ENCODE peak calls at places on chromosomes 12 and 14, in nine cellular contexts. One of them, this sample, is unnamed.

GRCh38 chr12:118398878-118399277 is 22.5 kb downstream of the SUDS3 start:
- DNase-seq in RWPE1: no peak
- DNase-seq in GM04504: no peak
- DNase-seq in HS-5: no peak
- DNase-seq in T follicular helper cell: no peak
- DNase-seq in fibroblast of pulmonary artery: no peak
- DNase-seq in tibial artery: no peak
- DNase-seq in C1 segment of cervical spinal cord: no peak
- DNase-seq in fibroblast of mammary gland: peak
- DNase-seq in this sample: no peak

GRCh38 chr12:95548539-95549391 is 2.5 kb downstream of the USP44 start:
- DNase-seq in T follicular helper cell: peak
- DNase-seq in GM04504: no peak
- DNase-seq in tibial artery: no peak
- DNase-seq in fibroblast of pulmonary artery: no peak
- DNase-seq in fibroblast of mammary gland: no peak
- DNase-seq in C1 segment of cervical spinal cord: peak
- DNase-seq in RWPE1: peak
- DNase-seq in HS-5: no peak
- DNase-seq in this sample: no peak

GRCh38 chr12:1529862-1530591 is 64.4 kb downstream of the FBXL14 start:
- DNase-seq in RWPE1: no peak
- DNase-seq in fibroblast of pulmonary artery: no peak
- DNase-seq in HS-5: no peak
- DNase-seq in tibial artery: no peak
- DNase-seq in T follicular helper cell: no peak
- DNase-seq in GM04504: no peak
- DNase-seq in fibroblast of mammary gland: no peak
- DNase-seq in C1 segment of cervical spinal cord: no peak
- DNase-seq in this sample: no peak

GRCh38 chr14:79056879-79057278 is 886.7 kb downstream of the NRXN3 start:
- DNase-seq in fibroblast of pulmonary artery: peak
- DNase-seq in RWPE1: no peak
- DNase-seq in tibial artery: no peak
- DNase-seq in C1 segment of cervical spinal cord: no peak
- DNase-seq in GM04504: peak
- DNase-seq in fibroblast of mammary gland: no peak
- DNase-seq in T follicular helper cell: no peak
- DNase-seq in HS-5: peak
- DNase-seq in this sample: no peak

GRCh38 chr14:63204407-63205280 is at the start of gene RHOJ:
- DNase-seq in fibroblast of pulmonary artery: peak
- DNase-seq in GM04504: no peak
- DNase-seq in tibial artery: peak
- DNase-seq in RWPE1: no peak
- DNase-seq in fibroblast of mammary gland: peak
- DNase-seq in T follicular helper cell: no peak
- DNase-seq in C1 segment of cervical spinal cord: peak
- DNase-seq in HS-5: no peak
- DNase-seq in this sample: no peak

GRCh38 chr14:103755060-103755459 is 39.5 kb downstream of the ZFYVE21 start:
- DNase-seq in tibial artery: no peak
- DNase-seq in fibroblast of pulmonary artery: no peak
- DNase-seq in GM04504: no peak
- DNase-seq in RWPE1: no peak
- DNase-seq in T follicular helper cell: no peak
- DNase-seq in C1 segment of cervical spinal cord: no peak
- DNase-seq in fibroblast of mammary gland: no peak
- DNase-seq in HS-5: no peak
- DNase-seq in this sample: no peak

GRCh38 chr12:124551268-124552144 is 15.9 kb downstream of the NCOR2 start:
- DNase-seq in tibial artery: peak
- DNase-seq in HS-5: no peak
- DNase-seq in T follicular helper cell: no peak
- DNase-seq in GM04504: no peak
- DNase-seq in RWPE1: peak
- DNase-seq in C1 segment of cervical spinal cord: peak
- DNase-seq in fibroblast of mammary gland: no peak
- DNase-seq in fibroblast of pulmonary artery: no peak
- DNase-seq in this sample: no peak

GRCh38 chr12:94098466-94098865 is 49.9 kb upstream of the PLXNC1 start:
- DNase-seq in C1 segment of cervical spinal cord: no peak
- DNase-seq in HS-5: no peak
- DNase-seq in GM04504: no peak
- DNase-seq in RWPE1: peak
- DNase-seq in tibial artery: no peak
- DNase-seq in fibroblast of pulmonary artery: peak
- DNase-seq in T follicular helper cell: no peak
- DNase-seq in fibroblast of mammary gland: peak
- DNase-seq in this sample: peak

GRCh38 chr14:77302926-77303325 is 17.8 kb downstream of the POMT2 start:
- DNase-seq in T follicular helper cell: no peak
- DNase-seq in HS-5: no peak
- DNase-seq in tibial artery: no peak
- DNase-seq in C1 segment of cervical spinal cord: no peak
- DNase-seq in RWPE1: peak
- DNase-seq in GM04504: peak
- DNase-seq in fibroblast of mammary gland: peak
- DNase-seq in fibroblast of pulmonary artery: peak
- DNase-seq in this sample: peak

GRCh38 chr14:99654235-99655000 is 9.5 kb downstream of the HHIPL1 start:
- DNase-seq in T follicular helper cell: no peak
- DNase-seq in tibial artery: peak
- DNase-seq in RWPE1: peak
- DNase-seq in HS-5: no peak
- DNase-seq in fibroblast of mammary gland: peak
- DNase-seq in GM04504: peak
- DNase-seq in fibroblast of pulmonary artery: peak
- DNase-seq in C1 segment of cervical spinal cord: no peak
- DNase-seq in this sample: peak

GRCh38 chr14:71290301-71290700 is 383.0 kb downstream of the PCNX1 start:
- DNase-seq in RWPE1: no peak
- DNase-seq in GM04504: no peak
- DNase-seq in C1 segment of cervical spinal cord: no peak
- DNase-seq in fibroblast of mammary gland: no peak
- DNase-seq in tibial artery: no peak
- DNase-seq in HS-5: no peak
- DNase-seq in T follicular helper cell: no peak
- DNase-seq in fibroblast of pulmonary artery: no peak
- DNase-seq in this sample: no peak

GRCh38 chr12:51839310-51839943 is 9.1 kb downstream of the FIGNL2 start:
- DNase-seq in fibroblast of pulmonary artery: no peak
- DNase-seq in HS-5: no peak
- DNase-seq in fibroblast of mammary gland: no peak
- DNase-seq in T follicular helper cell: no peak
- DNase-seq in RWPE1: no peak
- DNase-seq in C1 segment of cervical spinal cord: no peak
- DNase-seq in GM04504: no peak
- DNase-seq in tibial artery: no peak
- DNase-seq in this sample: no peak

GRCh38 chr12:48954781-48955501 is 2.3 kb downstream of the ARF3 start:
- DNase-seq in fibroblast of pulmonary artery: no peak
- DNase-seq in GM04504: no peak
- DNase-seq in fibroblast of mammary gland: no peak
- DNase-seq in HS-5: no peak
- DNase-seq in RWPE1: no peak
- DNase-seq in C1 segment of cervical spinal cord: no peak
- DNase-seq in T follicular helper cell: no peak
- DNase-seq in tibial artery: no peak
- DNase-seq in this sample: no peak

GRCh38 chr12:51890511-51891171 is 2.7 kb downstream of the ANKRD33 start:
- DNase-seq in fibroblast of pulmonary artery: no peak
- DNase-seq in C1 segment of cervical spinal cord: no peak
- DNase-seq in HS-5: no peak
- DNase-seq in tibial artery: no peak
- DNase-seq in T follicular helper cell: no peak
- DNase-seq in RWPE1: no peak
- DNase-seq in GM04504: no peak
- DNase-seq in fibroblast of mammary gland: no peak
- DNase-seq in this sample: no peak

GRCh38 chr12:121175383-121176119 is 34.4 kb upstream of the P2RX4 start:
- DNase-seq in fibroblast of mammary gland: peak
- DNase-seq in T follicular helper cell: no peak
- DNase-seq in tibial artery: peak
- DNase-seq in fibroblast of pulmonary artery: no peak
- DNase-seq in C1 segment of cervical spinal cord: peak
- DNase-seq in HS-5: no peak
- DNase-seq in RWPE1: no peak
- DNase-seq in GM04504: no peak
- DNase-seq in this sample: no peak

This sample was measured in H54.